ENCODE peak calls at places on chromosomes 16 and 17, in five cellular contexts. Q is heart left ventricle, B is gastrocnemius medialis, V is spleen, I is right lobe of liver. O is an unnamed sample. For H3K4me1, the result is how much of the 10 kb centered on the place peaks cover.

GRCh38 chr16:88421301-88421700 is 31.8 kb upstream of the ZFPM1 start:
- DNase-seq in Q (no peak), B (no peak), V (no peak), I (no peak), O (no peak)

GRCh38 chr16:4391635-4392381 is 20.2 kb downstream of the VASN start:
- DNase-seq in Q (no peak), B (no peak), V (peak), I (no peak), O (peak)

GRCh38 chr17:45812102-45812501 is 28.0 kb downstream of the CRHR1 start:
- DNase-seq in Q (no peak), B (no peak), V (no peak), I (no peak), O (no peak)

GRCh38 chr17:50466371-50467113 is 2.1 kb downstream of the CHAD start:
- DNase-seq in Q (no peak), B (no peak), V (peak), I (peak), O (no peak)

GRCh38 chr16:86946981-86947380 is 368.6 kb downstream of the FOXL1 start:
- DNase-seq in Q (no peak), B (no peak), V (peak), I (no peak), O (no peak)

GRCh38 chr17:7324438-7324779 is 4.7 kb downstream of the NEURL4 start:
- DNase-seq in Q (no peak), B (no peak), V (no peak), I (no peak), O (no peak)

GRCh38 chr16:70661918-70662641 is 15.7 kb downstream of the IL34 start:
- DNase-seq in Q (no peak), B (no peak), V (no peak), I (no peak), O (no peak)

GRCh38 chr16:75279277-75279676 is 27.9 kb upstream of the BCAR1 start:
- DNase-seq in Q (no peak), B (no peak), V (peak), I (no peak), O (no peak)

GRCh38 chr16:13042291-13042690 is 140.9 kb downstream of the SHISA9 start:
- DNase-seq in Q (no peak), B (no peak), V (no peak), I (no peak), O (no peak)

GRCh38 chr17:58325976-58326468 is 2.6 kb downstream of the TSPOAP1 start:
- DNase-seq in Q (no peak), B (no peak), V (peak), I (peak), O (no peak)

GRCh38 chr17:27635275-27635823 is 4.4 kb downstream of the LGALS9 start:
- DNase-seq in Q (peak), B (no peak), V (peak), I (no peak), O (no peak)

GRCh38 chr17:18368948-18369347 is 5.6 kb upstream of the SHMT1 start:
- DNase-seq in Q (no peak), B (no peak), V (no peak), I (no peak), O (no peak)

DNA sequence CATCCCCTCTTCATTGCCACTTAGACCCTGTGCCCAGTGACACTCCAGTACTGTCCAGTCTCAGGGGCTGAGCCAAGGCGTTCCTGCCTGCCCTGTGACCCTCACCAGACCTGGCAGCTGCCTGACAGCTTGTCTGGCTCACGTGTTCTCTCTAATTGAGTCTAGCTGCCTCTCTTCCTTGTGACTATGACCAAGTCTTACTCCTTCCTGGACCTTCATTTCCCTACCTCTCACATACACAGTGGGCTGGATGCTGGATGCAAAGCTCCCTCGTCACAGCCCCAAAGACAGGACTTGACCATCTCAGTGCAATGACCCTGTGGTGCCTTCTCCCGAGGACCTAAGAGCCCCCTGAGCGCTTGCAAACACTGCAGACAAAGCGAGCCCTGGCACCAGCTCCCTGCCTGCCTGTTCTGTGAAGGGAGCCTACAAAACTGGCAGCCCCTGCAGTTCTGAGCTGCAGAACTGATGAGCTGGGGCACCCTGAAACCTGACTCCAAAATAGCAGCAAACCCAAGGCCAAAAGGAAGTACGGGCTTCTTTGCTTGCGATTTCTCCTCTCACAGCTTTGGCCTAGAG is 1.7 kb downstream of the DEXI start:
- DNase-seq in Q (no peak), B (peak), V (peak), I (no peak), O (no peak)
- TF ChIP-seq POLR2A in Q (no peak), B (peak), V (no peak), I (no peak), O (no peak)

GRCh38 chr17:40350410-40351184 is 13.9 kb downstream of the GJD3 start:
- DNase-seq in Q (no peak), B (no peak), V (no peak), I (no peak), O (peak)
- H3K4me1 ChIP-seq in Q (half or more), B (half or more), V (half or more), I (half or more), O (half or more)

DNA sequence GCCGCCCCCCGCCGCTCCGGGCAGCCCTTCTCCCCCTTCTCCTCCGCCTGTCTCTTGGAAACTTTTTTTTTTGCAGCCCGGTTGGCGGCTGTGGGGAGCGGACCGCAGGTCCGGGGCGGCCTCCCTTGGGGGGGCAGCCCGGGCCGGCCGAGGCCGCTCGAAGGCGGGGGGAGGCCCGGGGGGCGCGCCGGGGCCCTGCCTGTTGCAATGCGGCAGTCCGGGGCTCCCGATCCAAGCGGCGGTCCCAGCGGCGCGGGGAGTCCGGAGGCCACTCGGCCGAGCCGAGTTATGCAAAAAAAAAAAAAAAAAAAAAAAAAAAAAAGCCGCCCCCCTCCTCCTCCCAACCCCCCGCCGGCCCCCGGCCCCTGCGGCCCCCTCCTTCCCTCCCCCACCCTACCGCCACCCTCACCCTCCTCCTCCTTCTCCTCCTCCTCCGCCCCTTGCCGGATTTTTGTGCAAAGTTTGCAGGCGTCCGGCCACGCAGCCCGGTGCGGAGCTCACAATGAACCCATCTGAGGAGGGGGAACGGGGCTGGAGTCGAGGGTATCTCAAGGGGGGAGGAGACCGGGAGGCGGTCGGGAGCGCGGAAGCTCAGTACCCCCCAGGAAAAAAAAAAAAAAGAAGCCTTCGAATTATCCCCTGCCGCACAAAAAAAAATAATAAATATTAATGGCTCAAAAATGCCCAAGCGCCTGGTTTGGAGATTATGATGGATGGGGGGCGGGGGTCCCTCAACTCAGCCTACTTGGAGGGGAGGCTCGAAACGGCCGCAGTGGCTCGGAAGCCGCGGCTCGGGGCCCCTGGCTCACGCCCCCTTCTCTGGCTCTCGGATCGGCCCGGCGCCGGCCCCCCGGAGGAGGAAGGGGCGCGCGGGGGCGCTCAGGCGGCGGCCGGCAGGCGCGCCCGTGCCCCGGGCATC is at the start of gene ZNF423:
- DNase-seq in Q (peak), B (no peak), V (no peak), I (no peak), O (no peak)
- TF ChIP-seq CTCF in Q (no peak), B (no peak), V (no peak), I (no peak), O (no peak)

GRCh38 chr17:74748529-74749261 is at the start of gene NHERF1:
- DNase-seq in Q (peak), B (peak), V (peak), I (peak), O (peak)
- TF ChIP-seq POLR2A in Q (peak), B (peak), V (peak), I (peak), O (peak)

DNA sequence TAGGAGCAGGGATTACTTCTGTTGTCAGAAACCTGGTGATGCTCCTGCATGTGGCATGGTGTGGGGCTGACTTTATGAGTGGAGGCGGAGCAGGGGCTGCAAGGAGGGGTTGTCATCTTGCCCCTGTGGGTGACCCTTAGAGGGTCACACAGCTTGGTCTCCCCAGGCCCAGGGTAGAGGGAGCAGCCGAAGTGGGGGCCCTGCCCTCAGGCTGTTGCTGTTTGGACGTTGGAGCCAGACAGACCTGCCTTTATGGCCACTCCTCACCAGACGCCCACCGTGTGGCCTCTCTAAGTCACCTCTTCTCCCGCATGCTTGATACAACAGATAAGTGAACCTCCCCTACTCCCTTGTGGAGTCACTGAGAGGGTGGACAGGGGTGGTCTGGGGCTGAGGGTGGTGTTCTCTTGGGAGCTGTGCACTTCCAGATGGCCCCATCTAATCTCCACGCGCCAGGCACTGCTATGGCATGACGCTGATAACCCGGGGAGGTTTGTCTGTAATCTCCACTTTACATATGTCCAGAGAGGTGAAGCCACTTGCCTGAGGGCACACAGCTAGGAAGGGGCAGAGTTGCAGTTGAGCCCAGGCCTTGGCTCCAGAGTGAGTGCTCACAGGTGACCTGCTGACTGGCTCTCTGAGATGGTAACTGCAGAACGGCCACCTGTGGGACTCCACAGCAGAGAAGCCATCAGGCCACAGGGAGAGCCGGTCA is 10.0 kb downstream of the MAP2K3 start:
- DNase-seq in Q (no peak), B (no peak), V (no peak), I (no peak), O (no peak)
- H3K4me1 ChIP-seq in Q (under half), B (half or more), V (half or more), I (under half), O (under half)

DNA sequence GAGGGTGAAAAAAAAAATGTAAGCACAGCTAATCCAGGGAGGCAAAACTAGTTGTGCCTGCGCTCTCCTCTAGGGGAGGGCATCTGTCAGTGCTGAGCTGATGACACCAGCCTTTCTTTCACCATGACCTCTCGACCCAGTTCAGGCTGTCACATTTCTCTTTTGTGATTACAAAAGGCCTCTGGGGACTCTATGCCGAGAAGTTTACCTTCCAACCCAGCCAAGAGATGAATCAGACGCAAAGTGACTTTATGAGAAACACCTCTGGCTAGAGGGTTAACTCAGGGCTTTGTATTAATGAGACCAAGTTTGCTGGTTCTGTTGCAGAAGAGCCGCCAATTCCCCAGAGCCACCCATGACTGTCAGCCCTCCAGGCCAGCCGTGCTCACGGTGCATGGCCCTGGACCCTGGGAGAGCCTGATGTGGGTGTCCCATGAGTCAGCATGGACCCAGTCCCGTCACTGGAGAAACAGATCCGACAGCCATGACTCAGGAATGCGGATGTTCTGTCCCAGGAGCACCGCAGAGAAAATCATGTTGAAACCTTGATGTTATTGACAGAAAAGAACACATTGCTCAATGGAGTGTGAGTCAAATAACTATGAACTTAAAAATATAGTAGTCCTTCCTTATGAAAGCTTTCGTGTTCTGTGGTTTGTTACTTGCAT is 437.2 kb downstream of the HS3ST3B1 start:
- DNase-seq in Q (peak), B (peak), V (peak), I (peak), O (peak)
- TF ChIP-seq CTCF in Q (no peak), B (no peak), V (no peak), I (peak), O (peak)

DNA sequence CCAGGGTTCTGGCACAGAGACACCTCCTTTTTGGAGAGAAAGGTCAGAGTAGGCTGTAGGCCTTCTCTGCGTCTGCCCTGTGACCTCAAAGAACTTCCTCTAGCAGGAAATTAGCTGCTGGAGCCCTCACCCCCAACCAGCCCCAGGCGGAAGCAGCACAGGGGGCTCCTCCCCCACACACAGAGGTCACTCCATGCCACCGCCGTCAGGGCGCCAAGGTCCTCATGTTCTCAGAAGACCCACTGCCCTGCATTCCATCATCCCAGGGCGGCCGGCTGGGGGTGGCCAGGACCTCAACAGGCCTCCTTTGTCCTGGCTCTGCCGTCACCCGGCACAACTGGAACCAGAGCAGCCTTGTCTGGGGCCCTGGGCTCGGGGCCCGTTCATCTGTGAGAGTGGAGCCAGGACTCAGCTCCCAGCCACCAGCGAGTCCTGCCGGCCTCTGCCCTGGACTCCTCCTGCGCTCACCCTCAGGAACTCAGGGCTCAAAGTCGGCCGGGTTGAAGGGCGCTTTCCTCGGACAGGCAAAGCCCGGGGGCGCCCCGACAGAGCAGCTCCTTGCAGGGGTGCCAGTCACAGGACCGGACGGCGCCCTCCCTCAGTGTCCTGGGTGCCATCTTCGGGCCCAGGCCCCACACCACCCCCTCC is 1.2 kb downstream of the TMC6 start:
- DNase-seq in Q (peak), B (no peak), V (peak), I (peak), O (no peak)
- TF ChIP-seq POLR2A in Q (no peak), B (no peak), V (no peak), I (peak), O (no peak)

GRCh38 chr17:64341181-64341580 is 49.5 kb downstream of the PECAM1 start:
- DNase-seq in Q (no peak), B (no peak), V (no peak), I (no peak), O (no peak)

GRCh38 chr17:64340557-64340956 is 50.1 kb downstream of the PECAM1 start:
- DNase-seq in Q (no peak), B (no peak), V (no peak), I (no peak), O (no peak)

GRCh38 chr17:64345691-64346376 is 44.8 kb downstream of the PECAM1 start:
- DNase-seq in Q (peak), B (no peak), V (no peak), I (no peak), O (no peak)

GRCh38 chr17:64343833-64344637 is 46.6 kb downstream of the PECAM1 start:
- DNase-seq in Q (peak), B (peak), V (peak), I (peak), O (no peak)

GRCh38 chr17:64343071-64343774 is 47.4 kb downstream of the PECAM1 start:
- DNase-seq in Q (no peak), B (no peak), V (no peak), I (no peak), O (no peak)
- H3K4me1 ChIP-seq in Q (half or more), B (under half), V (half or more), I (under half), O (under half)

GRCh38 chr17:22703204-22703603 is 1010.9 kb downstream of the KCNJ18 start:
- DNase-seq in Q (no peak), B (no peak), V (no peak), I (no peak), O (no peak)

GRCh38 chr17:22704674-22705073 is 1012.4 kb downstream of the KCNJ18 start:
- DNase-seq in Q (no peak), B (no peak), V (no peak), I (no peak), O (no peak)

GRCh38 chr17:22707626-22708025 is 1015.3 kb downstream of the KCNJ18 start:
- DNase-seq in Q (no peak), B (no peak), V (no peak), I (no peak), O (no peak)

GRCh38 chr17:22703786-22704441 is 1011.6 kb downstream of the KCNJ18 start:
- DNase-seq in Q (no peak), B (no peak), V (no peak), I (no peak), O (no peak)
- TF ChIP-seq CTCF in Q (no peak), B (no peak), V (no peak), I (no peak), O (no peak)

GRCh38 chr17:75129576-75129975 is 2.0 kb downstream of the NT5C start:
- DNase-seq in Q (no peak), B (no peak), V (peak), I (no peak), O (no peak)
- TF ChIP-seq POLR2A in Q (no peak), B (no peak), V (no peak), I (no peak), O (no peak)

O was measured in suprapubic skin.